ENCODE peak calls at places on chromosomes 1 and 21, in seven cellular contexts. H is prostate gland, Q is HL-60, Z is suprapubic skin, O is spleen, M is Panc1, A is stomach. W is an unnamed sample.
A peak's percentile ranks its signal among the peaks of the same experiment; 100 is the strongest.

GRCh38 chr1:244050835-244051444 is at the start of gene ZBTB18:
- DNase-seq in O (no peak), M (no peak), Q (no peak), Z (no peak), H (no peak), A (no peak), W (no peak)

GRCh38 chr21:17542371-17542992 is 29.6 kb downstream of the CXADR start:
- DNase-seq in Z (no peak), M (no peak), Q (no peak), A (no peak), O (no peak), H (no peak), W (no peak)

GRCh38 chr1:198449727-198450433 is 90.6 kb downstream of the ATP6V1G3 start:
- DNase-seq in M (no peak), H (no peak), Q (no peak), A (no peak), Z (no peak), O (no peak), W (no peak)

GRCh38 chr1:219460561-219461511 is 152.1 kb downstream of the ZC3H11B start:
- DNase-seq in M (no peak), O (no peak), Z (no peak), Q (peak; percentile 81), A (no peak), H (no peak), W (no peak)

GRCh38 chr1:64268653-64269557 is 65.5 kb downstream of the UBE2U start:
- DNase-seq in Q (peak; percentile 65), A (peak; percentile 71), M (peak; percentile 61), H (peak; percentile 77), Z (peak; percentile 68), O (no peak), W (no peak)

GRCh38 chr1:154352581-154353459 is 27.5 kb downstream of the ATP8B2 start:
- DNase-seq in Z (no peak), O (peak; percentile 83), H (peak; percentile 32), M (no peak), A (peak; percentile 66), Q (peak; percentile 81), W (no peak)

GRCh38 chr1:170305777-170306299 is 160.1 kb downstream of the NTMT2 start:
- DNase-seq in Z (no peak), M (no peak), H (no peak), A (no peak), O (no peak), Q (no peak), W (no peak)

GRCh38 chr1:109864960-109865611 is 45.6 kb upstream of the CSF1 start:
- DNase-seq in H (no peak), M (no peak), Q (no peak), Z (peak; percentile 73), O (no peak), A (no peak), W (no peak)

GRCh38 chr1:220925707-220926106 is 46.5 kb downstream of the HLX start:
- DNase-seq in M (no peak), A (no peak), Q (no peak), Z (no peak), H (no peak), O (no peak), W (peak; percentile 50)

GRCh38 chr1:106396023-106396422 is 660.5 kb upstream of the PRMT6 start:
- DNase-seq in O (no peak), M (no peak), A (no peak), Z (no peak), Q (no peak), H (no peak), W (no peak)

GRCh38 chr1:18881164-18881563 is 21.2 kb downstream of the ALDH4A1 start:
- DNase-seq in Z (no peak), Q (no peak), A (no peak), M (no peak), O (no peak), H (no peak), W (no peak)

GRCh38 chr1:203675596-203676347 is 49.1 kb downstream of the ATP2B4 start:
- DNase-seq in A (peak; percentile 27), M (no peak), O (no peak), Q (peak; percentile 72), Z (no peak), H (no peak), W (no peak)

GRCh38 chr1:1986451-1987141 is 17.0 kb downstream of the CFAP74 start:
- DNase-seq in H (no peak), Q (no peak), O (no peak), A (no peak), Z (no peak), M (no peak), W (no peak)

GRCh38 chr1:89666640-89667039 is 33.7 kb downstream of the LRRC8C start:
- DNase-seq in Q (no peak), M (no peak), A (no peak), O (no peak), H (no peak), Z (no peak), W (no peak)

GRCh38 chr1:111643097-111643496 is 23.5 kb downstream of the RAP1A start:
- DNase-seq in A (no peak), Z (no peak), O (no peak), H (no peak), M (no peak), Q (no peak), W (no peak)

GRCh38 chr1:45925728-45926287 is 122.4 kb downstream of the MAST2 start:
- DNase-seq in O (no peak), Z (no peak), H (no peak), M (no peak), A (no peak), Q (no peak), W (no peak)

GRCh38 chr21:40371329-40371728 is 475.6 kb downstream of the DSCAM start:
- DNase-seq in Q (no peak), Z (no peak), O (no peak), H (no peak), A (no peak), M (no peak), W (no peak)

DNA sequence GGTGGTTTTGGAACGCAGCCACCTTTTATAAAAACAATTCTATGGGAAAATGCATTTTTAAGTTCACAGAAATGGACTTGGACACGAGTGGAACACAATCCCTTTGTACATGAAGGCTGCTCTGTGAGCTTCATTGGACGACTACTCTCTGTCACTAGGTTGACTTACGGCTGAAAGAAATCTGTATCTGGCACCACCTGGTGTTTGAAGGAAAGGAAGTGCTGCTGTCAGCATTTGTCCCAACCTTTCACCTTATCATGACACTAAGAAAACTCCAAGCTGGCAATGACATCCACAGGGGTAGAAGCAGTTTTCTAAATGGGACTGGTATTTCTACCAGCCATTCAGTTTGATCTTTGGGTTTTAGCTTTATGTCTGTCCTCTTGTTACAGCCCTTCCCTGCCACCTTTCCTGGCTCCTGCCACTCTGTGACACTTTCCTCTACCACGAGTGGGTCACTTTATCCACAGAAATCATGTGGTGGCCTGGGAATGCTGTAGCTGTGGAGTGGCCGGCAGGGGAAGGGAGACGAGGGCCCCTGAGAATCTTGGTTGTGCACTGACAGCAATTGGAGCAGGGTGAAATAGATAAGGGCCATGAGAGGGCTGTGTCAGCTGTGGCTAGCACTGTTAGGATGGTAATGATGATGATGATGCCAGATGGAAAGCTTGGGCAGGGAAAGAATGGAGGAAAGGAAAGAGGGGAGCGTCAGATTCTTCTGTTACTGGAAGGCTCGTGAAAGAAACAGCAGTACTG is 85.2 kb downstream of the TBX19 start:
- DNase-seq in M (no peak), Q (no peak), O (no peak), A (no peak), H (no peak), Z (no peak), W (no peak)
- TF ChIP-seq POLR2AphosphoS5 in M (no peak), Q (no peak), O (no peak), A (no peak), H (no peak), Z (no peak), W (no peak)

GRCh38 chr1:6998267-6998666 is 213.0 kb downstream of the CAMTA1 start:
- DNase-seq in Z (no peak), O (peak; percentile 31), H (no peak), Q (no peak), M (no peak), A (no peak), W (no peak)
- TF ChIP-seq CTCF in Z (no peak), O (no peak), H (no peak), Q (no peak), M (peak; percentile 46), A (no peak), W (no peak)

GRCh38 chr1:44631647-44632510 is 42.4 kb downstream of the TMEM53 start:
- DNase-seq in A (peak; percentile 91), H (peak; percentile 78), O (peak; percentile 98), Q (peak; percentile 90), Z (peak; percentile 95), M (no peak), W (peak; percentile 98)
- TF ChIP-seq POLR2AphosphoS5 in A (peak; percentile 83), H (peak; percentile 50), O (peak; percentile 94), Q (peak; percentile 89), Z (peak; percentile 81), M (peak; percentile 93), W (peak; percentile 92)

DNA sequence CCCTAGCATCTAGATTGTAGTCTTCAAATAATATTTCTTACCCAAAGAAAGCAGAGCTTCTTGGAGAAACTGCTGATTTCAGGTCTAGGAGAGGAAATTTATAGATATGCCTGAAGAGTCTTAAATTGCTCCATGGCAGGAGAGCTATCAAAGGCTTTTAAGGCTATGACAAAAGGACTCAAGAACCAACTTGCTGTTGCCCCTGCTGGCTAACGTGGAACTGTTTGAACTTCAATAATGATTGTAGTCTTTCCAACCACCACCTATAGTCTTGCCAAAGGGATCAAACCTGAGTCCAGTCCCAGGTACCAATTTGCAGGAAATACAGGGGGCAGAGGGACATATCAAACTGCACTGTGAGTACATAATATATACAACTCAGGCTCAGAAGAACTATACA is 336.2 kb upstream of the ESRRG start:
- DNase-seq in M (no peak), Z (no peak), O (no peak), A (no peak), Q (no peak), H (no peak), W (no peak)
- TF ChIP-seq CTCF in M (no peak), Z (no peak), O (no peak), A (no peak), Q (no peak), H (no peak), W (no peak)

GRCh38 chr1:173413271-173413707 is 63.8 kb upstream of the PRDX6 start:
- DNase-seq in Q (no peak), Z (no peak), M (no peak), O (peak; percentile 79), H (no peak), A (no peak), W (no peak)
- TF ChIP-seq POLR2AphosphoS5 in Q (no peak), Z (no peak), M (no peak), O (peak; percentile 16), H (no peak), A (no peak), W (no peak)

GRCh38 chr1:186722711-186723309 is 42.6 kb upstream of the PTGS2 start:
- DNase-seq in Q (peak; percentile 55), H (no peak), M (no peak), Z (no peak), A (no peak), O (no peak), W (no peak)
- TF ChIP-seq CTCF in Q (peak; percentile 51), H (peak; percentile 23), M (peak; percentile 52), Z (peak; percentile 18), A (no peak), O (peak; percentile 19), W (peak; percentile 42)